ENCODE peak calls at places on chromosomes 1 and 21, in four cellular contexts. G is GM23248; W is activated CD4-positive, alpha-beta T cell treated with anti-CD3 and anti-CD28 coated beads for 24 hours; F is heart right ventricle. U is an unnamed sample.

GRCh38 chr1:65422241-65423203 is 2.1 kb downstream of the LEPR start:
- DNase-seq in F (no peak), W (no peak), G (peak), U (no peak)

GRCh38 chr1:64822621-64823020 is 77.7 kb downstream of the RAVER2 start:
- DNase-seq in G (peak), W (no peak), F (no peak), U (no peak)

GRCh38 chr1:74771913-74772515 is 39.1 kb downstream of the TYW3 start:
- DNase-seq in F (no peak), G (peak), W (peak), U (no peak)

GRCh38 chr1:88371396-88371795 is 312.7 kb upstream of the PKN2 start:
- DNase-seq in W (no peak), F (no peak), G (peak), U (no peak)

GRCh38 chr1:245512181-245512888 is 357.6 kb downstream of the KIF26B start:
- DNase-seq in W (no peak), G (peak), F (no peak), U (no peak)

GRCh38 chr1:153478692-153479618 is 18.5 kb upstream of the S100A7 start:
- DNase-seq in F (no peak), G (no peak), W (no peak), U (no peak)

GRCh38 chr21:37367301-37367757 is 756 bp downstream of the DYRK1A start:
- DNase-seq in F (no peak), G (peak), W (no peak), U (no peak)

GRCh38 chr1:47209725-47210330 is 20.0 kb upstream of the PDZK1IP1 start:
- DNase-seq in G (no peak), W (no peak), F (no peak), U (no peak)

GRCh38 chr1:208631516-208631915 is 387.3 kb upstream of the PLXNA2 start:
- DNase-seq in G (no peak), W (no peak), F (no peak), U (no peak)

GRCh38 chr1:234932106-234932505 is 196.5 kb downstream of the TOMM20 start:
- DNase-seq in W (no peak), G (no peak), F (no peak), U (no peak)

GRCh38 chr1:58941471-58942289 is 157.8 kb upstream of the JUN start:
- DNase-seq in F (no peak), G (no peak), W (no peak), U (no peak)

GRCh38 chr21:39637971-39638628 is 25.4 kb downstream of the B3GALT5 start:
- DNase-seq in G (no peak), W (no peak), F (no peak), U (no peak)

GRCh38 chr1:59976194-59977074 is 49.9 kb upstream of the CYP2J2 start:
- DNase-seq in G (peak), W (peak), F (peak), U (peak)

GRCh38 chr1:206002833-206003532 is at the start of gene RAB7B:
- DNase-seq in W (no peak), G (peak), F (peak), U (no peak)

GRCh38 chr1:207396360-207396759 is 57.8 kb upstream of the CR2 start:
- DNase-seq in F (no peak), W (no peak), G (no peak), U (no peak)

GRCh38 chr1:110638062-110638461 is 31.9 kb upstream of the KCNA2 start:
- DNase-seq in W (no peak), F (no peak), G (no peak), U (no peak)

GRCh38 chr1:47137925-47138615 is 829 bp downstream of the CYP4A22 start:
- DNase-seq in W (no peak), F (no peak), G (no peak), U (no peak)

GRCh38 chr1:218297867-218298266 is 12.8 kb downstream of the RRP15 start:
- DNase-seq in W (no peak), G (peak), F (no peak), U (no peak)

GRCh38 chr1:6962390-6962955 is 177.2 kb downstream of the CAMTA1 start:
- DNase-seq in F (peak), W (peak), G (no peak), U (no peak)

GRCh38 chr1:231841616-231842344 is 215.2 kb downstream of the DISC1 start:
- DNase-seq in G (peak), F (no peak), W (no peak), U (no peak)

GRCh38 chr1:15949453-15950245 is 26.3 kb downstream of the ZBTB17 start:
- DNase-seq in F (peak), G (peak), W (peak), U (peak)

GRCh38 chr1:42658880-42659337 is 686 bp downstream of the PPIH start:
- DNase-seq in W (no peak), F (no peak), G (peak), U (no peak)

GRCh38 chr1:238568707-238569106 is 678.0 kb upstream of the ZP4 start:
- DNase-seq in F (no peak), W (no peak), G (no peak), U (no peak)